ENCODE peak calls at places on chromosomes 6 and 20, in four cellular contexts. One of them, this sample, is unnamed.

GRCh38 chr6:4010682-4011081 is 68.3 kb downstream of the FAM217A start:
- DNase-seq in foreskin fibroblast: no peak
- DNase-seq in WTC11: no peak
- DNase-seq in GM12865: peak; percentile 32
- DNase-seq in this sample: no peak

GRCh38 chr6:40347571-40348011 is 239.6 kb downstream of the LRFN2 start:
- DNase-seq in foreskin fibroblast: no peak
- DNase-seq in WTC11: no peak
- DNase-seq in GM12865: no peak
- DNase-seq in this sample: no peak

GRCh38 chr20:18739785-18740184 is 73.8 kb upstream of the SCP2D1 start:
- DNase-seq in foreskin fibroblast: peak; percentile 85
- DNase-seq in WTC11: no peak
- DNase-seq in GM12865: no peak
- DNase-seq in this sample: peak; percentile 70

GRCh38 chr6:11144393-11144829 is 32.9 kb upstream of the ERVFRD-1 start:
- DNase-seq in foreskin fibroblast: peak; percentile 87
- DNase-seq in WTC11: peak; percentile 77
- DNase-seq in GM12865: peak; percentile 86
- DNase-seq in this sample: peak; percentile 68

GRCh38 chr6:43667245-43668150 is 20.1 kb downstream of the MRPS18A start:
- DNase-seq in foreskin fibroblast: peak; percentile 87
- DNase-seq in WTC11: peak; percentile 88
- DNase-seq in GM12865: peak; percentile 84
- DNase-seq in this sample: peak; percentile 23

GRCh38 chr6:96939019-96939805 is 14.7 kb downstream of the KLHL32 start:
- DNase-seq in foreskin fibroblast: peak; percentile 63
- DNase-seq in WTC11: no peak
- DNase-seq in GM12865: no peak
- DNase-seq in this sample: peak; percentile 76

GRCh38 chr6:165587206-165587605 is 75.8 kb downstream of the PDE10A start:
- DNase-seq in foreskin fibroblast: no peak
- DNase-seq in WTC11: no peak
- DNase-seq in GM12865: no peak
- DNase-seq in this sample: no peak

GRCh38 chr6:26597389-26597766 is 625 bp downstream of the ABT1 start:
- DNase-seq in foreskin fibroblast: no peak
- DNase-seq in WTC11: no peak
- DNase-seq in GM12865: no peak
- DNase-seq in this sample: no peak

GRCh38 chr6:41167173-41167963 is 4.5 kb upstream of the TREM2 start:
- DNase-seq in foreskin fibroblast: peak; percentile 32
- DNase-seq in WTC11: peak; percentile 71
- DNase-seq in GM12865: no peak
- DNase-seq in this sample: no peak

GRCh38 chr6:141326426-141326825 is 806.3 kb upstream of the GJE1 start:
- DNase-seq in foreskin fibroblast: peak; percentile 98
- DNase-seq in WTC11: no peak
- DNase-seq in GM12865: peak; percentile 40
- DNase-seq in this sample: peak; percentile 99

GRCh38 chr20:46414608-46415007 is 8.2 kb upstream of the ELMO2 start:
- DNase-seq in foreskin fibroblast: no peak
- DNase-seq in WTC11: no peak
- DNase-seq in GM12865: no peak
- DNase-seq in this sample: no peak

GRCh38 chr20:31414381-31414780 is 8.4 kb upstream of the DEFB121 start:
- DNase-seq in foreskin fibroblast: no peak
- DNase-seq in WTC11: no peak
- DNase-seq in GM12865: no peak
- DNase-seq in this sample: no peak

GRCh38 chr6:90079555-90080490 is 185.6 kb downstream of the GJA10 start:
- DNase-seq in foreskin fibroblast: no peak
- DNase-seq in WTC11: no peak
- DNase-seq in GM12865: no peak
- DNase-seq in this sample: no peak

GRCh38 chr6:160161647-160161986 is 40.0 kb downstream of the SLC22A1 start:
- DNase-seq in foreskin fibroblast: no peak
- DNase-seq in WTC11: no peak
- DNase-seq in GM12865: no peak
- DNase-seq in this sample: no peak

GRCh38 chr6:160160929-160161646 is 39.5 kb downstream of the SLC22A1 start:
- DNase-seq in foreskin fibroblast: no peak
- DNase-seq in WTC11: no peak
- DNase-seq in GM12865: no peak
- DNase-seq in this sample: no peak

GRCh38 chr6:160162167-160162566 is 40.6 kb downstream of the SLC22A1 start:
- DNase-seq in foreskin fibroblast: no peak
- DNase-seq in WTC11: no peak
- DNase-seq in GM12865: no peak
- DNase-seq in this sample: no peak

GRCh38 chr6:160163425-160163824 is 41.8 kb downstream of the SLC22A1 start:
- DNase-seq in foreskin fibroblast: no peak
- DNase-seq in WTC11: no peak
- DNase-seq in GM12865: no peak
- DNase-seq in this sample: no peak

DNA sequence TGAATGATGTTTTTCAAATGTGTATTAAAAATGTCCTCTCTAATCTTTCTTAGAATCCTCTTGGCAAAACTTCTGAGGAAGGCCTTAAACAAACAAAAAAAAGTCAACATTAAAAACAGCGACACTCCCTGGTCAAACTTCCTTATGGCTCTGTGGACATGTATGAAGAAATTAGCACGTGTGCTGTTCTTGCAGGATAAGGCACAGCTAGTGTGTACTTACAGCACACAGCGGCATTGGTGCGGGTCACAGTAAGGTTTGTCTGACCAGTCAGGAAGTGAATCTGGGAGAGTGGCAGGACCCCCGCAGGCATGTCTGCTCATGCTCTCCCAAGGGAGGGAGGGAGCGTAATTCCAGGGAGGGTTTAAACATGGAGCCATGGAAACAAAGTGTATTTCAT is 38.8 kb downstream of the SLC22A1 start:
- DNase-seq in foreskin fibroblast: peak; percentile 58
- DNase-seq in WTC11: no peak
- DNase-seq in GM12865: no peak
- DNase-seq in this sample: no peak
- TF ChIP-seq CTCF in foreskin fibroblast: no peak
- TF ChIP-seq CTCF in WTC11: no peak
- TF ChIP-seq CTCF in GM12865: no peak
- TF ChIP-seq CTCF in this sample: peak; percentile 55

GRCh38 chr20:32621914-32622584 is 36.9 kb upstream of the NOL4L start:
- DNase-seq in foreskin fibroblast: no peak
- DNase-seq in WTC11: no peak
- DNase-seq in GM12865: no peak
- DNase-seq in this sample: no peak

GRCh38 chr20:32622585-32623468 is 37.7 kb upstream of the NOL4L start:
- DNase-seq in foreskin fibroblast: no peak
- DNase-seq in WTC11: no peak
- DNase-seq in GM12865: no peak
- DNase-seq in this sample: no peak

GRCh38 chr20:32625996-32626395 is 40.9 kb upstream of the NOL4L start:
- DNase-seq in foreskin fibroblast: no peak
- DNase-seq in WTC11: no peak
- DNase-seq in GM12865: no peak
- DNase-seq in this sample: no peak

GRCh38 chr20:32624687-32625345 is 39.7 kb upstream of the NOL4L start:
- DNase-seq in foreskin fibroblast: no peak
- DNase-seq in WTC11: no peak
- DNase-seq in GM12865: no peak
- DNase-seq in this sample: no peak

DNA sequence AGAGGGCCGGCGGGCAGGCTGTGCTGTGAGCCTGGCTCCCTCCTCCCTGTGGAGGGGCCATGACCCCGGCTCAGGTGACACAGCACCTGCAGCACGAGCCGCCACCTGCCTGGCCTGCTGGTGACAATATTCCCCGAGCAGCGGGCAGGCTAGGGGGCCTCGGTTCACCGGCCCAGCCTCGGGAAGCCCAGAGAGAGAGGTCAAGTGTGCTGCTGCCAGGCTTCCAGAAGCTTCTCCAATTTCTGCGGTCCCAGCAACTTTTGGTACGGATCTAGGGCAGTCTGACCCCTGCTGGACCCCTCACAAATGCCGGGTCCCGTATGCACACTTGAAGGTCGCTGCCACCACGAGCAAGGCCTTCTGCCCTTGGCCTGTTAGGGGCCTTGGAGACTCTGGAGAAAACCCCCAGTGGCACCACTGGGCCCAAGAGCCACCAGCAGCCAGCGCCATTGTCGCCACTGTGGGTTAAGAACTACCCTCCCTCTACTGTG is 38.6 kb upstream of the NOL4L start:
- DNase-seq in foreskin fibroblast: no peak
- DNase-seq in WTC11: peak; percentile 59
- DNase-seq in GM12865: no peak
- DNase-seq in this sample: no peak
- TF ChIP-seq CTCF in foreskin fibroblast: no peak
- TF ChIP-seq CTCF in WTC11: no peak
- TF ChIP-seq CTCF in GM12865: no peak
- TF ChIP-seq CTCF in this sample: peak; percentile 6

GRCh38 chr6:122494665-122495272 is 23.2 kb upstream of the SERINC1 start:
- DNase-seq in foreskin fibroblast: no peak
- DNase-seq in WTC11: no peak
- DNase-seq in GM12865: no peak
- DNase-seq in this sample: no peak

GRCh38 chr6:122495612-122496011 is 24.0 kb upstream of the SERINC1 start:
- DNase-seq in foreskin fibroblast: no peak
- DNase-seq in WTC11: no peak
- DNase-seq in GM12865: peak; percentile 56
- DNase-seq in this sample: no peak

DNA sequence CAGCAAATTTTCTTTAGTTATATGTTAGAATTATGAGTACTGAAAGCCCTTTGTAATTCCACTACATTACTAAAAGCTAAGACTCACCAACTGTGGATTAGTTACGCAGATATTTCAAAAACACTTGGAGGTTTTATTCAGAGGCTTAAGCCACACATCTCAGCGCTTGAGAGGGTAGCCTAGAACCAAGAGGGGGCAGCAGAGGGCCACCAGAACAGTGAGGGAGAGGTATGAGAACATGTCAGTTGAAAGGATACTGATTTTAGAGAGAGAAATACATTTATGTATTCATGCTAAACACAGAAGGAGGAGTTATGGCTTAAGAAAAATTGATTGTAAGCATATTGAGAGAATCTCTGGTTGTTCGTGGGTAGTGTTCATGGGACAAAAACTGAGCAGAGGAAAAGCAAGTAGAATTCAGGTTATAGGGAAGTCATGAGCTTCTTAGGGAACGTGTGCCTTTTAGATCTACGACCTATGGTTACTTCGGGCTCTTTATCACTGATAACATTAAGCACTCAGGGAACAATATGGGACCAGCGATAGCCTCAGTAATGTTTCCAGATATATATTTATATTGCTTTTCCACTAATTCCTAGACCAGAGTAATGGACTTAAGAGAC is 20.4 kb upstream of the SERINC1 start:
- DNase-seq in foreskin fibroblast: peak; percentile 83
- DNase-seq in WTC11: peak; percentile 73
- DNase-seq in GM12865: peak; percentile 73
- DNase-seq in this sample: peak; percentile 60
- TF ChIP-seq CTCF in foreskin fibroblast: peak; percentile 98
- TF ChIP-seq CTCF in WTC11: peak; percentile 70
- TF ChIP-seq CTCF in GM12865: peak; percentile 82
- TF ChIP-seq CTCF in this sample: peak; percentile 86

DNA sequence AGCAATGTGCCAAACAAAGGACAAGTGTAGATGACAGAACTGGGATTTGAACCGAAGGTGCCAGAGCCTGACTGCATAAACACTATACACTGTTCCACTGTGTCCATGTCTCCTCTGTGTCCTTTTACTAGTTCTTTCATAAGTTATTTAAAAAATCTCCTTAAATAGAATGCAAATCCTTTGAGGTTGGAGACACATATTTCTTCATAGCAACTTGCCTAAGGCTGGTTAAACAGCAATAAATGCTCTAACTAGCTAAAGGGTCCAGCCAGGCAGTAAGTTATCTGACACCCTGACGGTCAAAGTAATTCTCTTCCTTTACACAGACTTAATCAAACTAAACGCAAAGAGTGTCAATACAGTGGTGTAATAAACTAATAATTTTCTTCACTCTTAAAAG is 76.2 kb upstream of the TRAF3IP2 start:
- DNase-seq in foreskin fibroblast: no peak
- DNase-seq in WTC11: no peak
- DNase-seq in GM12865: no peak
- DNase-seq in this sample: no peak
- TF ChIP-seq CTCF in foreskin fibroblast: no peak
- TF ChIP-seq CTCF in WTC11: no peak
- TF ChIP-seq CTCF in GM12865: no peak
- TF ChIP-seq CTCF in this sample: no peak

GRCh38 chr20:51801220-51801991 is 915 bp downstream of the SALL4 start:
- DNase-seq in foreskin fibroblast: peak; percentile 56
- DNase-seq in WTC11: peak; percentile 59
- DNase-seq in GM12865: no peak
- DNase-seq in this sample: no peak
- TF ChIP-seq CTCF in foreskin fibroblast: peak; percentile 21
- TF ChIP-seq CTCF in WTC11: no peak
- TF ChIP-seq CTCF in GM12865: no peak
- TF ChIP-seq CTCF in this sample: peak; percentile 30

DNA sequence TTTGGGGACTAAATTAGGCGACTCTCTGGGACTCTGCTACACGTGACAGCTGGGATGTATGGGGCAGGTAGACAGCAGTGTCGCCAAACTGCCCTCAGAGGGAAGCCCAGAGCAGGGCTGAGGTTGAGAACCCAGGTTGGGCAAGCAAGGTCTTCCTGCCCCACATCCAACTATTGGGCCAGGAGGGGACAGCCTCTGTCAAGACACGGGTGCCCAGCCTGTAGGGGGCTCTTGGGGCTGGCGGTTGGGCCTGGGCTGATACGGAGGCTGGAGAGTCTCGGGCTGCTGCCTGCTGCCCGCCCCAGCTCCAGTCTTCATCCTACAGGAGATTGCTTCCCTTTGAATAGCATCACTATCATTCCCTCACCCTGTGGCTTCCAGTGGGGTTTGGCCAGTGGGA is 33.3 kb downstream of the CPNE5 start:
- DNase-seq in foreskin fibroblast: no peak
- DNase-seq in WTC11: peak; percentile 41
- DNase-seq in GM12865: no peak
- DNase-seq in this sample: no peak
- TF ChIP-seq CTCF in foreskin fibroblast: no peak
- TF ChIP-seq CTCF in WTC11: no peak
- TF ChIP-seq CTCF in GM12865: no peak
- TF ChIP-seq CTCF in this sample: no peak

DNA sequence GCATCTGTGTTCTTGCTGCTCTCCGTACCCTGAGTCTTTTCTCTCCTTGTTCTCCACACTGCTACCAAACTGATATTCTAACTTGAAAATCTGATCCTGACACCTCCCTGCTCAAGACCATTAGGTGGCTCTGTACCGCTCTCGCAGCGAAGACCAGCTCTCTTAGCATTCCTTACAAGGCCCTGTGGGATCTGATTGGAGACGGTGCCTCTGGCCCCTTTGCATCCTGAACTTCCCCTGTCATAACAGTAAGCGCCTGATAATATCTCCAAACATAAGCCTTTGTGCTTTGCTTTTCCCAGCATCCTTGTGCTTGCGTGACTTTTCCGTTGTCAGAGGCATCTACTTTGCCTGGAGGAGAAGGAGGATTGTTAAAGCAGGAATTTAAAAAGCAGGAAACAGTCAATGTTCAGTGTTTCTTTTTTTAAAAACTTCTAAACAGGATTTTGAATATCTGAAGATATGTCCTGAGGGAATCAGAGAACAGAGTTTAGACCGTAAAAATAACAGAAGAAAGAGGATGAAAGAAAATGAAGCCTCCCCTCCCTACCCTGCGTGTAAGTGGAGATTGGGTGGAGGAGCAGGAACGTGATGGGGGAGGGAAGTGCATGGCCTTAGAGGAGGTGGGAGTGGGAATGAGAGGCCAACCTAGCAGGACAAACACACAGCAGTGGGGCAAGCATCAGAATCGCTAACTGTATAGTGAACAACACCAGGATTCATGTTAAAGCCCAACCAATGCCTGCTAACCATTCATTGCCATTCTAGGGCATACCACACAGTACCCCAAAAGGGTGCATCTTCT is 89.2 kb upstream of the STMND1 start:
- DNase-seq in foreskin fibroblast: peak; percentile 82
- DNase-seq in WTC11: peak; percentile 35
- DNase-seq in GM12865: no peak
- DNase-seq in this sample: peak; percentile 97
- TF ChIP-seq CTCF in foreskin fibroblast: peak; percentile 37
- TF ChIP-seq CTCF in WTC11: no peak
- TF ChIP-seq CTCF in GM12865: no peak
- TF ChIP-seq CTCF in this sample: peak; percentile 68

This sample was measured in HFFc6.